ENCODE peak calls at places on chromosomes 2 and 18, in eight cellular contexts. F, G, E, A, C, Z, L and Q are unnamed samples.

GRCh38 chr2:109218087-109218791 is 89.2 kb downstream of the SH3RF3 start:
- DNase-seq in F (no peak), G (no peak), E (no peak), A (no peak), C (no peak), Z (no peak), L (no peak), Q (no peak)

GRCh38 chr2:28507806-28508764 is 12.2 kb downstream of the PLB1 start:
- DNase-seq in F (peak; percentile 83), G (peak; percentile 17), E (no peak), A (no peak), C (no peak), Z (no peak), L (peak; percentile 91), Q (no peak)

GRCh38 chr2:183035954-183036669 is 2.1 kb downstream of the NCKAP1 start:
- DNase-seq in F (no peak), G (no peak), E (no peak), A (no peak), C (peak; percentile 45), Z (no peak), L (no peak), Q (no peak)

GRCh38 chr2:215851091-215851490 is 162.3 kb downstream of the MREG start:
- DNase-seq in F (no peak), G (no peak), E (no peak), A (peak; percentile 48), C (no peak), Z (no peak), L (peak; percentile 9), Q (no peak)

GRCh38 chr2:239240480-239240881 is 160.3 kb downstream of the HDAC4 start:
- DNase-seq in F (no peak), G (no peak), E (no peak), A (no peak), C (no peak), Z (no peak), L (no peak), Q (no peak)

GRCh38 chr18:23871410-23871809 is 143.1 kb upstream of the TTC39C start:
- DNase-seq in F (peak; percentile 82), G (peak; percentile 30), E (no peak), A (no peak), C (peak; percentile 31), Z (peak; percentile 29), L (peak; percentile 57), Q (no peak)

GRCh38 chr2:45652090-45653050 is 895 bp downstream of the PRKCE start:
- DNase-seq in F (peak; percentile 28), G (peak; percentile 33), E (peak; percentile 32), A (peak; percentile 34), C (peak; percentile 42), Z (peak; percentile 68), L (no peak), Q (peak; percentile 52)

GRCh38 chr2:174614261-174614660 is 16.7 kb upstream of the WIPF1 start:
- DNase-seq in F (peak; percentile 80), G (no peak), E (no peak), A (peak; percentile 85), C (no peak), Z (peak; percentile 34), L (peak; percentile 55), Q (no peak)

GRCh38 chr2:167406558-167406957 is 518.3 kb downstream of the XIRP2 start:
- DNase-seq in F (no peak), G (no peak), E (no peak), A (no peak), C (no peak), Z (peak; percentile 7), L (no peak), Q (no peak)

GRCh38 chr2:86011449-86011941 is 94.2 kb downstream of the POLR1A start:
- DNase-seq in F (peak; percentile 25), G (no peak), E (no peak), A (no peak), C (no peak), Z (no peak), L (no peak), Q (no peak)

GRCh38 chr2:16031055-16031847 is 90.9 kb downstream of the MYCN start:
- DNase-seq in F (no peak), G (no peak), E (no peak), A (no peak), C (no peak), Z (no peak), L (no peak), Q (no peak)